ENCODE peak calls at places on chromosomes 5 and 9, in four cellular contexts. One of them, this sample, is unnamed.

GRCh38 chr5:86968311-86968753 is 299.4 kb upstream of the RASA1 start:
- DNase-seq in uterus: no peak
- DNase-seq in NCI-H1417 treated with DMSO at 0.1 percent for 48 hours: no peak
- DNase-seq in bronchial epithelial cell: peak; percentile 55
- DNase-seq in this sample: no peak

GRCh38 chr5:132859889-132860437 is 6.3 kb downstream of the GDF9 start:
- DNase-seq in uterus: no peak
- DNase-seq in NCI-H1417 treated with DMSO at 0.1 percent for 48 hours: no peak
- DNase-seq in bronchial epithelial cell: peak; percentile 43
- DNase-seq in this sample: no peak

GRCh38 chr9:21813575-21814473 is 11.4 kb downstream of the MTAP start:
- DNase-seq in uterus: peak; percentile 30
- DNase-seq in NCI-H1417 treated with DMSO at 0.1 percent for 48 hours: no peak
- DNase-seq in bronchial epithelial cell: peak; percentile 83
- DNase-seq in this sample: peak; percentile 58

GRCh38 chr5:684771-685216 is 8.4 kb downstream of the TPPP start:
- DNase-seq in uterus: peak; percentile 6
- DNase-seq in NCI-H1417 treated with DMSO at 0.1 percent for 48 hours: no peak
- DNase-seq in bronchial epithelial cell: no peak
- DNase-seq in this sample: no peak

GRCh38 chr5:39164016-39164415 is 55.3 kb downstream of the FYB1 start:
- DNase-seq in uterus: no peak
- DNase-seq in NCI-H1417 treated with DMSO at 0.1 percent for 48 hours: no peak
- DNase-seq in bronchial epithelial cell: no peak
- DNase-seq in this sample: no peak

GRCh38 chr5:76270214-76270613 is 132.9 kb upstream of the IQGAP2 start:
- DNase-seq in uterus: no peak
- DNase-seq in NCI-H1417 treated with DMSO at 0.1 percent for 48 hours: no peak
- DNase-seq in bronchial epithelial cell: peak; percentile 83
- DNase-seq in this sample: no peak

GRCh38 chr5:116476903-116477537 is 97.6 kb downstream of the SEMA6A start:
- DNase-seq in uterus: no peak
- DNase-seq in NCI-H1417 treated with DMSO at 0.1 percent for 48 hours: no peak
- DNase-seq in bronchial epithelial cell: peak; percentile 31
- DNase-seq in this sample: no peak

GRCh38 chr5:140398379-140398811 is 3.2 kb upstream of the ANKHD1 start:
- DNase-seq in uterus: no peak
- DNase-seq in NCI-H1417 treated with DMSO at 0.1 percent for 48 hours: no peak
- DNase-seq in bronchial epithelial cell: peak; percentile 90
- DNase-seq in this sample: no peak

GRCh38 chr5:154005648-154006047 is 33.1 kb downstream of the FAM114A2 start:
- DNase-seq in uterus: no peak
- DNase-seq in NCI-H1417 treated with DMSO at 0.1 percent for 48 hours: no peak
- DNase-seq in bronchial epithelial cell: no peak
- DNase-seq in this sample: no peak

GRCh38 chr5:9440517-9440916 is 105.4 kb downstream of the SEMA5A start:
- DNase-seq in uterus: no peak
- DNase-seq in NCI-H1417 treated with DMSO at 0.1 percent for 48 hours: no peak
- DNase-seq in bronchial epithelial cell: peak; percentile 85
- DNase-seq in this sample: no peak

GRCh38 chr5:35783551-35783950 is 73.1 kb upstream of the IL7R start:
- DNase-seq in uterus: no peak
- DNase-seq in NCI-H1417 treated with DMSO at 0.1 percent for 48 hours: no peak
- DNase-seq in bronchial epithelial cell: no peak
- DNase-seq in this sample: no peak

GRCh38 chr9:120625222-120625621 is 45.3 kb upstream of the CDK5RAP2 start:
- DNase-seq in uterus: no peak
- DNase-seq in NCI-H1417 treated with DMSO at 0.1 percent for 48 hours: no peak
- DNase-seq in bronchial epithelial cell: peak; percentile 61
- DNase-seq in this sample: no peak

GRCh38 chr5:32565143-32565542 is 20.2 kb upstream of the SUB1 start:
- DNase-seq in uterus: no peak
- DNase-seq in NCI-H1417 treated with DMSO at 0.1 percent for 48 hours: no peak
- DNase-seq in bronchial epithelial cell: no peak
- DNase-seq in this sample: no peak

GRCh38 chr9:130869250-130869649 is 27.4 kb downstream of the QRFP start:
- DNase-seq in uterus: peak; percentile 68
- DNase-seq in NCI-H1417 treated with DMSO at 0.1 percent for 48 hours: no peak
- DNase-seq in bronchial epithelial cell: no peak
- DNase-seq in this sample: no peak

GRCh38 chr5:535781-536698 is 11.8 kb upstream of the SLC9A3 start:
- DNase-seq in uterus: no peak
- DNase-seq in NCI-H1417 treated with DMSO at 0.1 percent for 48 hours: no peak
- DNase-seq in bronchial epithelial cell: no peak
- DNase-seq in this sample: no peak

GRCh38 chr5:148844433-148845279 is 18.2 kb downstream of the ADRB2 start:
- DNase-seq in uterus: no peak
- DNase-seq in NCI-H1417 treated with DMSO at 0.1 percent for 48 hours: no peak
- DNase-seq in bronchial epithelial cell: no peak
- DNase-seq in this sample: no peak

GRCh38 chr5:150660108-150660831 is 781 bp upstream of the MYOZ3 start:
- DNase-seq in uterus: no peak
- DNase-seq in NCI-H1417 treated with DMSO at 0.1 percent for 48 hours: no peak
- DNase-seq in bronchial epithelial cell: no peak
- DNase-seq in this sample: no peak

GRCh38 chr5:113034182-113034773 is 57.7 kb downstream of the DCP2 start:
- DNase-seq in uterus: no peak
- DNase-seq in NCI-H1417 treated with DMSO at 0.1 percent for 48 hours: no peak
- DNase-seq in bronchial epithelial cell: no peak
- DNase-seq in this sample: no peak

GRCh38 chr9:121326130-121326838 is 43.8 kb downstream of the STOM start:
- DNase-seq in uterus: peak; percentile 92
- DNase-seq in NCI-H1417 treated with DMSO at 0.1 percent for 48 hours: no peak
- DNase-seq in bronchial epithelial cell: peak; percentile 63
- DNase-seq in this sample: no peak

GRCh38 chr5:68424799-68425537 is 209.4 kb downstream of the PIK3R1 start:
- DNase-seq in uterus: no peak
- DNase-seq in NCI-H1417 treated with DMSO at 0.1 percent for 48 hours: no peak
- DNase-seq in bronchial epithelial cell: peak; percentile 69
- DNase-seq in this sample: no peak

GRCh38 chr5:10681605-10682428 is 79.2 kb downstream of the DAP start:
- DNase-seq in uterus: no peak
- DNase-seq in NCI-H1417 treated with DMSO at 0.1 percent for 48 hours: no peak
- DNase-seq in bronchial epithelial cell: no peak
- DNase-seq in this sample: no peak

GRCh38 chr5:112694853-112695709 is 42.6 kb upstream of the APC start:
- DNase-seq in uterus: no peak
- DNase-seq in NCI-H1417 treated with DMSO at 0.1 percent for 48 hours: no peak
- DNase-seq in bronchial epithelial cell: no peak
- DNase-seq in this sample: no peak

GRCh38 chr5:140356878-140357730 is 2.9 kb upstream of the SLC4A9 start:
- DNase-seq in uterus: no peak
- DNase-seq in NCI-H1417 treated with DMSO at 0.1 percent for 48 hours: no peak
- DNase-seq in bronchial epithelial cell: no peak
- DNase-seq in this sample: no peak

GRCh38 chr9:3028535-3028934 is 184.6 kb upstream of the PUM3 start:
- DNase-seq in uterus: no peak
- DNase-seq in NCI-H1417 treated with DMSO at 0.1 percent for 48 hours: no peak
- DNase-seq in bronchial epithelial cell: no peak
- DNase-seq in this sample: no peak

GRCh38 chr5:14687023-14687665 is 22.6 kb downstream of the OTULIN start:
- DNase-seq in uterus: no peak
- DNase-seq in NCI-H1417 treated with DMSO at 0.1 percent for 48 hours: no peak
- DNase-seq in bronchial epithelial cell: peak; percentile 35
- DNase-seq in this sample: no peak

GRCh38 chr9:82882133-82882532 is 180.8 kb downstream of the RASEF start:
- DNase-seq in uterus: no peak
- DNase-seq in NCI-H1417 treated with DMSO at 0.1 percent for 48 hours: no peak
- DNase-seq in bronchial epithelial cell: peak; percentile 37
- DNase-seq in this sample: no peak

GRCh38 chr9:136886610-136887597 is 588 bp downstream of the TRAF2 start:
- DNase-seq in uterus: no peak
- DNase-seq in NCI-H1417 treated with DMSO at 0.1 percent for 48 hours: no peak
- DNase-seq in bronchial epithelial cell: no peak
- DNase-seq in this sample: no peak

GRCh38 chr9:83637389-83637788 is 14.4 kb downstream of the IDNK start:
- DNase-seq in uterus: no peak
- DNase-seq in NCI-H1417 treated with DMSO at 0.1 percent for 48 hours: no peak
- DNase-seq in bronchial epithelial cell: no peak
- DNase-seq in this sample: no peak

GRCh38 chr5:36696059-36696673 is 89.8 kb downstream of the SLC1A3 start:
- DNase-seq in uterus: peak; percentile 19
- DNase-seq in NCI-H1417 treated with DMSO at 0.1 percent for 48 hours: no peak
- DNase-seq in bronchial epithelial cell: peak; percentile 73
- DNase-seq in this sample: no peak

GRCh38 chr5:62134811-62135210 is 171.2 kb upstream of the KIF2A start:
- DNase-seq in uterus: no peak
- DNase-seq in NCI-H1417 treated with DMSO at 0.1 percent for 48 hours: no peak
- DNase-seq in bronchial epithelial cell: peak; percentile 43
- DNase-seq in this sample: no peak

GRCh38 chr5:159033351-159033657 is 66.4 kb downstream of the EBF1 start:
- DNase-seq in uterus: no peak
- DNase-seq in NCI-H1417 treated with DMSO at 0.1 percent for 48 hours: no peak
- DNase-seq in bronchial epithelial cell: no peak
- DNase-seq in this sample: no peak

GRCh38 chr5:93163010-93163663 is 417.9 kb downstream of the NR2F1-AS1 start:
- DNase-seq in uterus: no peak
- DNase-seq in NCI-H1417 treated with DMSO at 0.1 percent for 48 hours: no peak
- DNase-seq in bronchial epithelial cell: peak; percentile 92
- DNase-seq in this sample: no peak